ENCODE peak calls at places on chromosome 9, in seven cellular contexts. B is fibroblast of pulmonary artery, D is psoas muscle, E is transverse colon, M is neural progenitor cell, X is Panc1, P is left ventricle myocardium inferior. Z is an unnamed sample.

GRCh38 chr9:73216016-73216415 is 64.4 kb downstream of the ANXA1 start:
- DNase-seq in B (no peak), D (no peak), E (no peak), M (no peak), X (no peak), P (no peak), Z (no peak)

GRCh38 chr9:103997861-103998370 is 96.2 kb upstream of the SMC2 start:
- DNase-seq in B (no peak), D (no peak), E (no peak), M (no peak), X (no peak), P (no peak), Z (no peak)

GRCh38 chr9:89309608-89310485 is 1.1 kb upstream of the CKS2 start:
- DNase-seq in B (peak), D (no peak), E (peak), M (peak), X (no peak), P (no peak), Z (no peak)

GRCh38 chr9:79764377-79764776 is 192.6 kb downstream of the TLE4 start:
- DNase-seq in B (peak), D (no peak), E (peak), M (no peak), X (no peak), P (no peak), Z (peak)

GRCh38 chr9:95801797-95802196 is 73.7 kb upstream of the ERCC6L2 start:
- DNase-seq in B (no peak), D (no peak), E (no peak), M (no peak), X (no peak), P (no peak), Z (no peak)

GRCh38 chr9:98962181-98962560 is 18.5 kb downstream of the COL15A1 start:
- DNase-seq in B (no peak), D (no peak), E (no peak), M (no peak), X (no peak), P (no peak), Z (peak)

GRCh38 chr9:2854617-2855016 is 10.7 kb upstream of the PUM3 start:
- DNase-seq in B (no peak), D (no peak), E (no peak), M (no peak), X (no peak), P (no peak), Z (no peak)

GRCh38 chr9:131875828-131876485 is 136.1 kb upstream of the RAPGEF1 start:
- DNase-seq in B (no peak), D (no peak), E (no peak), M (no peak), X (peak), P (no peak), Z (no peak)

GRCh38 chr9:101566904-101567724 is 27.7 kb downstream of the PPP3R2 start:
- DNase-seq in B (peak), D (no peak), E (no peak), M (peak), X (no peak), P (no peak), Z (peak)

GRCh38 chr9:1927546-1927945 is 87.6 kb upstream of the SMARCA2 start:
- DNase-seq in B (no peak), D (no peak), E (no peak), M (peak), X (no peak), P (no peak), Z (no peak)

GRCh38 chr9:93097496-93098205 is 1.6 kb downstream of the CARD19 start:
- DNase-seq in B (no peak), D (peak), E (peak), M (no peak), X (no peak), P (no peak), Z (no peak)

GRCh38 chr9:113511047-113511521 is 47.6 kb downstream of the RGS3 start:
- DNase-seq in B (no peak), D (no peak), E (peak), M (no peak), X (no peak), P (peak), Z (no peak)

GRCh38 chr9:111041902-111042301 is 3.6 kb upstream of the LPAR1 start:
- DNase-seq in B (no peak), D (no peak), E (no peak), M (no peak), X (no peak), P (no peak), Z (no peak)

GRCh38 chr9:36690769-36691168 is 118.1 kb downstream of the MELK start:
- DNase-seq in B (no peak), D (no peak), E (no peak), M (no peak), X (no peak), P (no peak), Z (no peak)

GRCh38 chr9:97307091-97307490 is 368 bp upstream of the CCDC180 start:
- DNase-seq in B (peak), D (peak), E (peak), M (peak), X (no peak), P (peak), Z (peak)

GRCh38 chr9:69204869-69205268 is 30.8 kb downstream of the TJP2 start:
- DNase-seq in B (peak), D (no peak), E (no peak), M (peak), X (no peak), P (peak), Z (no peak)

GRCh38 chr9:132037470-132037869 is 42.2 kb downstream of the MED27 start:
- DNase-seq in B (no peak), D (no peak), E (no peak), M (no peak), X (no peak), P (no peak), Z (no peak)

GRCh38 chr9:126306071-126306647 is 20.5 kb upstream of the MVB12B start:
- DNase-seq in B (no peak), D (no peak), E (no peak), M (no peak), X (no peak), P (no peak), Z (no peak)

GRCh38 chr9:94623253-94623652 is 16.1 kb downstream of the FBP1 start:
- DNase-seq in B (peak), D (peak), E (peak), M (peak), X (no peak), P (no peak), Z (no peak)

GRCh38 chr9:73050887-73051550 is 98.2 kb upstream of the ALDH1A1 start:
- DNase-seq in B (no peak), D (no peak), E (no peak), M (peak), X (no peak), P (peak), Z (no peak)

GRCh38 chr9:123121457-123121856 is 88.0 kb downstream of the GPR21 start:
- DNase-seq in B (no peak), D (no peak), E (no peak), M (no peak), X (no peak), P (no peak), Z (no peak)

GRCh38 chr9:93028448-93029006 is 30.0 kb upstream of the SUSD3 start:
- DNase-seq in B (peak), D (no peak), E (peak), M (no peak), X (no peak), P (no peak), Z (no peak)

GRCh38 chr9:132166599-132166998 is 4.7 kb downstream of the NTNG2 start:
- DNase-seq in B (no peak), D (no peak), E (no peak), M (peak), X (no peak), P (no peak), Z (no peak)

GRCh38 chr9:38308136-38308535 is 84.4 kb upstream of the ALDH1B1 start:
- DNase-seq in B (no peak), D (no peak), E (no peak), M (no peak), X (no peak), P (no peak), Z (no peak)

GRCh38 chr9:90915693-90916092 is 114.1 kb downstream of the SYK start:
- DNase-seq in B (peak), D (no peak), E (peak), M (peak), X (no peak), P (no peak), Z (peak)

GRCh38 chr9:124551472-124552339 is 44.5 kb upstream of the NR5A1 start:
- DNase-seq in B (peak), D (no peak), E (peak), M (peak), X (peak), P (peak), Z (peak)

GRCh38 chr9:10562581-10563343 is 50.0 kb downstream of the PTPRD start:
- DNase-seq in B (peak), D (no peak), E (no peak), M (no peak), X (no peak), P (no peak), Z (no peak)

GRCh38 chr9:22103650-22104575 is 94.8 kb upstream of the CDKN2B start:
- DNase-seq in B (peak), D (no peak), E (peak), M (no peak), X (no peak), P (no peak), Z (peak)

GRCh38 chr9:123282343-123283047 is 14.1 kb upstream of the STRBP start:
- DNase-seq in B (peak), D (no peak), E (peak), M (no peak), X (no peak), P (peak), Z (no peak)

GRCh38 chr9:98989036-98990000 is 45.6 kb downstream of the COL15A1 start:
- DNase-seq in B (peak), D (peak), E (peak), M (peak), X (no peak), P (peak), Z (peak)

GRCh38 chr9:18614651-18615050 is 140.7 kb downstream of the ADAMTSL1 start:
- DNase-seq in B (no peak), D (no peak), E (no peak), M (no peak), X (no peak), P (no peak), Z (no peak)

GRCh38 chr9:96051423-96051822 is 175.9 kb downstream of the ERCC6L2 start:
- DNase-seq in B (no peak), D (no peak), E (no peak), M (no peak), X (no peak), P (no peak), Z (no peak)

GRCh38 chr9:127903557-127904475 is 4.4 kb upstream of the ST6GALNAC6 start:
- DNase-seq in B (no peak), D (peak), E (peak), M (no peak), X (no peak), P (peak), Z (no peak)

GRCh38 chr9:33297455-33297854 is 7.1 kb downstream of the NFX1 start:
- DNase-seq in B (no peak), D (no peak), E (peak), M (no peak), X (no peak), P (peak), Z (no peak)

GRCh38 chr9:136763649-136764035 is 676 bp downstream of the LCN15 start:
- DNase-seq in B (no peak), D (peak), E (no peak), M (no peak), X (no peak), P (no peak), Z (no peak)

GRCh38 chr9:136762221-136762691 is 2.1 kb downstream of the LCN15 start:
- DNase-seq in B (no peak), D (peak), E (no peak), M (no peak), X (no peak), P (no peak), Z (no peak)

GRCh38 chr9:136762915-136763648 is 1.2 kb downstream of the LCN15 start:
- DNase-seq in B (peak), D (peak), E (peak), M (peak), X (no peak), P (peak), Z (no peak)

GRCh38 chr9:136765041-136765440 is 723 bp upstream of the LCN15 start:
- DNase-seq in B (no peak), D (peak), E (no peak), M (no peak), X (no peak), P (no peak), Z (no peak)

DNA sequence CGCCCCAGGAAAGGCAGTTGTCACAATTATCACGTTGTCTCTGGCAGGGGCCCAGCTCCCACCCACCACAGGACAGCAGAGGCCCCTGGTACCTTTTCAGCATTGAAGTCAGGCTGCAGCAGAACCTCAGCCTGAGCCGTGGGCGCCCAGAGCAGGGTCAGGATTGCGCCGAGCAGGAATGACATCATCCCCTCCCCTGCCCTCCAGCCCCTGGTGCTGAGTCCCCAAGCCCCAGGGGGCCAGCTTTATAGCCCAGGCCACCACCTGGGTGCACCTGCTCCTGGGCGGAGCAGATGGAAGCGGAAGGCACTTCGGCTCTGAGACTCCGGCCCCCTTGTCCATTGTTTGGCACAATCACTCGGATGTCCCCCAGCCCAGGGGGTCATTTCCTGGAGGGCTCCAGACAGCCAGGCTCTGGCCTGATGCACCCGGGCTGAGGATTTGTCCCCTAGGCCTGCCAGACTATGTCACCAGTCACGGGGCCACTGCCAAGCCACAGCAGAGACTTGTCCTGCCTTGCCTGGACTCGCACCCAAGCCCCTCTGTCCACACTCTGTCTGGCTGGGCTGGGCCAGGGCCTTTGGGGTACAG is at the start of gene LCN15:
- DNase-seq in B (no peak), D (peak), E (no peak), M (no peak), X (no peak), P (no peak), Z (no peak)
- H3K4me3 ChIP-seq in B (no peak), D (no peak), E (no peak), M (no peak), X (no peak), P (no peak), Z (no peak)

DNA sequence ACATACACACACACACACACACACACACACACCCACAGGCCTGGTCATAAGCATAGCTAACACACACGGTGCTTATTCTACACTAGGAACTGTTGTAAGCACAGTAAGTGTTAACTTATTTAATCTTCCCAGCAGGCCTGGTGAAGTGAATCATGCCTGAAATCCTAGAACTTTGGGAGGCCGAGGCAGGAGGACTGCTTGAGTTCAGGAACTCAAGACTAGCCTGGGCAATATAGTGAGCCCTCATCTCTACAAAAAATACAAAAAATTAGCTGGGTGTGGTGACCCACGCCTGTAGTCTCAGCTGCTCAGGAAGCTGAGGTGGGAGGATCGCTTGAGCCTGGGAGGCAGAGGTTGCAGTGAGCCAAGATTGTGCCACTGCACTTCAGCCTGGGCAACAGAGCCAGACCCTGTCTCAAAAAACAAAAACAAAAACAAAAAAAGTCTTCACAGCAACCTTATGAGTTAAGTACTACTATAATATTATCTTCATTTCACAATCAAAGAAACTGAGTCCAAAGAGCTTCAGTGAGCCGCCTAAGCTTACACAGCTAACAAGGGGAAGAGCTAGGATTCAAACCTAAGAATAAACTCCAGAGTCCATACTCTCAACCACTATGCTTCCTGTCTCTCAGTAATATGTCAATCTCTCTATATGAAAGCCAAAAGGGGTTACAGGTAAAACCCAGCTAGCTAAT is 2.3 kb downstream of the MEGF9 start:
- DNase-seq in B (no peak), D (no peak), E (no peak), M (no peak), X (no peak), P (no peak), Z (no peak)
- H3K4me3 ChIP-seq in B (peak), D (peak), E (peak), M (peak), X (peak), P (peak), Z (peak)

GRCh38 chr9:76107487-76107886 is 217.0 kb downstream of the PCSK5 start:
- DNase-seq in B (peak), D (no peak), E (no peak), M (no peak), X (no peak), P (no peak), Z (peak)
- H3K4me3 ChIP-seq in B (no peak), D (no peak), E (no peak), M (no peak), X (no peak), P (no peak), Z (no peak)

GRCh38 chr9:129886226-129887174 is 51.2 kb downstream of the USP20 start:
- DNase-seq in B (peak), D (no peak), E (peak), M (no peak), X (no peak), P (no peak), Z (no peak)
- H3K4me3 ChIP-seq in B (no peak), D (peak), E (peak), M (peak), X (no peak), P (peak), Z (no peak)

Z was measured in astrocyte of the cerebellum.